ENCODE peak calls at places on chromosomes 11 and 22, in five cellular contexts. U, J, Q, I and N are unnamed samples.

GRCh38 chr11:65551572-65552398 is 6.4 kb downstream of the LTBP3 start:
- DNase-seq in U (peak; percentile 85), J (peak; percentile 22), Q (peak; percentile 58), I (no peak), N (no peak)

GRCh38 chr11:63518548-63518947 is 12.7 kb downstream of the LGALS12 start:
- DNase-seq in J (peak; percentile 66), I (no peak), U (no peak), Q (no peak), N (no peak)

GRCh38 chr22:49922484-49922883 is 4.0 kb downstream of the CRELD2 start:
- DNase-seq in U (no peak), J (no peak), Q (no peak), I (no peak), N (no peak)

GRCh38 chr11:125999234-125999880 is 53.5 kb downstream of the VSIG10L2 start:
- DNase-seq in Q (no peak), I (no peak), J (no peak), U (no peak), N (no peak)

GRCh38 chr11:25200925-25201324 is 704.1 kb downstream of the LUZP2 start:
- DNase-seq in I (no peak), Q (no peak), J (no peak), U (no peak), N (no peak)

GRCh38 chr11:76790251-76790650 is 7.1 kb downstream of the TSKU start:
- DNase-seq in I (no peak), U (peak; percentile 1), Q (no peak), J (no peak), N (no peak)

GRCh38 chr11:130571519-130571918 is 123.1 kb downstream of the ADAMTS15 start:
- DNase-seq in I (no peak), U (no peak), J (no peak), Q (no peak), N (no peak)

GRCh38 chr22:45969414-45969799 is 7.6 kb downstream of the WNT7B start:
- DNase-seq in U (peak; percentile 57), J (no peak), Q (no peak), I (no peak), N (peak; percentile 68)

GRCh38 chr11:83272627-83273026 is 13.5 kb downstream of the CCDC90B start:
- DNase-seq in U (no peak), J (peak; percentile 82), Q (no peak), I (no peak), N (no peak)

GRCh38 chr11:62919898-62920640 is 1.1 kb downstream of the CHRM1 start:
- DNase-seq in U (no peak), I (peak; percentile 46), Q (no peak), J (no peak), N (no peak)

GRCh38 chr11:109864834-109865557 is 228.2 kb upstream of the ZC3H12C start:
- DNase-seq in U (no peak), Q (no peak), I (no peak), J (peak; percentile 74), N (no peak)

GRCh38 chr11:64566042-64566914 is 24.7 kb upstream of the SLC22A12 start:
- DNase-seq in U (peak; percentile 90), I (peak; percentile 67), J (peak; percentile 65), Q (peak; percentile 93), N (no peak)

GRCh38 chr11:125517116-125517804 is 21.2 kb upstream of the FEZ1 start:
- DNase-seq in I (peak; percentile 47), Q (no peak), U (peak; percentile 61), J (peak; percentile 86), N (peak; percentile 76)

GRCh38 chr11:1131033-1131911 is 26.5 kb upstream of the MUC5AC start:
- DNase-seq in Q (no peak), U (peak; percentile 31), I (no peak), J (no peak), N (no peak)

GRCh38 chr11:114892381-114893197 is 214.3 kb downstream of the NXPE2 start:
- DNase-seq in U (peak; percentile 19), I (peak; percentile 73), J (no peak), Q (peak; percentile 5), N (peak; percentile 83)

GRCh38 chr11:119103793-119104192 is 2.1 kb upstream of the DPAGT1 start:
- DNase-seq in J (no peak), I (no peak), Q (no peak), U (no peak), N (no peak)

GRCh38 chr11:32435152-32435480 is 223 bp downstream of the WT1 start:
- DNase-seq in I (no peak), U (no peak), J (no peak), Q (peak; percentile 48), N (peak; percentile 62)

GRCh38 chr11:76835928-76836612 is 24.6 kb upstream of the ACER3 start:
- DNase-seq in U (no peak), J (peak; percentile 68), Q (no peak), I (no peak), N (no peak)

GRCh38 chr22:33811208-33811607 is 109.1 kb downstream of the LARGE1 start:
- DNase-seq in I (no peak), U (no peak), Q (no peak), J (no peak), N (no peak)

DNA sequence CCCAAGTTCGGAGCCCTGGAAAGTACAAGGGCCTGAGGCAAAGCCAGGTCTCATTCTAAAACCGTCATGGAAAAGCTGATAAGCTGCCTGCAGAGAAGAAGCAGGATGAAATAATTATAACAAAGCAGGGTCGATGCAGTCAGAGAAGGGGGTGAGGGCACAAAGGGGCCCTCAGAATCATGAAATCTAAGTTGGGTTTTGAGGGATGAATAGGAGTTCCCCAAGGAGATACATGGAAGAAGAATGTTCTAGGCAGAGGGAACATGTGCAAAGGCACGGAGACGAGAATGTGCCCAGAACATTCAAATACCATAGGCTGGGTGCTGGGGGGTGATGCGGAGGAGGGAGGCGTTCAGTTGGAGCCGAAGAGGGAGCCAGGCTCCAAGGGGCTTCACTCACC is 25.0 kb downstream of the IGLL1 start:
- DNase-seq in Q (no peak), J (no peak), I (no peak), U (no peak), N (no peak)
- TF ChIP-seq RAD21 in Q (no peak), J (no peak), I (no peak), U (no peak), N (no peak)

GRCh38 chr22:38925571-38926041 is 31.8 kb upstream of the APOBEC3A start:
- DNase-seq in I (no peak), J (peak; percentile 30), U (no peak), Q (no peak), N (no peak)

GRCh38 chr22:38921801-38922200 is 35.6 kb upstream of the APOBEC3A start:
- DNase-seq in Q (no peak), I (no peak), J (no peak), U (no peak), N (no peak)

GRCh38 chr22:38927033-38927789 is 30.2 kb upstream of the APOBEC3A start:
- DNase-seq in U (peak; percentile 79), J (peak; percentile 37), I (no peak), Q (peak; percentile 82), N (peak; percentile 57)

GRCh38 chr22:38923463-38924196 is 33.8 kb upstream of the APOBEC3A start:
- DNase-seq in Q (peak; percentile 86), I (peak; percentile 81), U (peak; percentile 71), J (peak; percentile 85), N (no peak)

DNA sequence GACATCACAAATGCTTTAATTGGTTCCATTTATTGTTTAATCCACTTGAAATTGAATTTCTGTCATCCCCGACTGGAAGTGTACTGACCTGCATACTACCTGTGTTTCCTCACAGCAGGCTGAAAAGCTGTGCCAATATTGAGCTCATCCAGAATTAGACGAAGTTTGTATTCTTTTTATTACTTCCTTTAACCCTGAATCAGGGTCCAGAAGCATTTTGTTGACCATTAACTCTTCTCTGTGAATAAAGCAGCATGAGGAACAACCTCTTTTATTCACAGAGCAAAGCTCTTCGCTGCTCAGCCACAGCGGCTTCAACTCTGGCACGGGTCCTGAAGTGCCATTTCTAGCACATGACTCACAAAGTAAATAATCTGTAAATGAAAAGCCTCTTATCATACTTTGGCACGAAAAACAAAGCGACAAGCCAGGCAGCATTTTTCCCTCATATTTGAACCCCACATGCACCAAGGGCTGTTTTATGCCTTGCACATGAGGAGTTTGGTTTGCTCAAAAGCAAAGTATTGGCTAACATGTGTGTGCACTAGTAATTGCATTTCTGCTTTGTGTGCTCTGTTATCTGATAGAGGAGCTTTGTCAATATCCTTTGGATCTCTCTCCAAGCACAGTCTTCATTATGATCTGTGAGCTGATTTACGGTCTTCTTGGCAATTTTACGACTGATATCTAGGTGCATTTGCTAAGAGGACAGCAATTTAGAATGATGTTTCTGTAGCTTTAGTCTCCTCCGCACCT is 33.0 kb upstream of the APOBEC3A start:
- DNase-seq in Q (peak; percentile 26), J (peak; percentile 90), I (no peak), U (no peak), N (no peak)
- TF ChIP-seq RAD21 in Q (no peak), J (no peak), I (no peak), U (no peak), N (no peak)

DNA sequence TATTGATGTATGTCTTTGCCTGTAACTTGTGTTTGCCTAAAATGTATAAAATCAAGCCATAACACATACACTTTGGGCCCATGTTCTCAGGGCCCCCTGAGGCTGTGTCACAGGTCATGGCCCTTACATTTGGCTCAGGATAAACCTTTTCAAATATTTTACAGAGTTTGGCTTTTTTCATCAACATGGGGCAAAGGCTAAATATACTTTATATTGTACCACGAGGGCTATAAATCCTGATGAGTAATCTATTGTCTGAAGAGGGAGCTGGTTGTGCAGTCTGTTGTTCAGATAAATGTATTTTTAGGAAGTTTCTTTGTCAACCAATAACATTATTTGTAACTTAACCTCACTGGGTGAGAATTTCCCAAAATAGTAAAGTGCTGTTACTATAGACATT is 404.6 kb upstream of the DDI1 start:
- DNase-seq in J (no peak), U (no peak), Q (no peak), I (no peak), N (no peak)
- TF ChIP-seq RAD21 in J (no peak), U (no peak), Q (no peak), I (no peak), N (no peak)

GRCh38 chr11:68090706-68091105 is 30.5 kb downstream of the CHKA start:
- DNase-seq in U (no peak), I (no peak), Q (no peak), J (peak; percentile 11), N (peak; percentile 24)
- TF ChIP-seq RAD21 in U (no peak), I (no peak), Q (no peak), J (no peak), N (no peak)

DNA sequence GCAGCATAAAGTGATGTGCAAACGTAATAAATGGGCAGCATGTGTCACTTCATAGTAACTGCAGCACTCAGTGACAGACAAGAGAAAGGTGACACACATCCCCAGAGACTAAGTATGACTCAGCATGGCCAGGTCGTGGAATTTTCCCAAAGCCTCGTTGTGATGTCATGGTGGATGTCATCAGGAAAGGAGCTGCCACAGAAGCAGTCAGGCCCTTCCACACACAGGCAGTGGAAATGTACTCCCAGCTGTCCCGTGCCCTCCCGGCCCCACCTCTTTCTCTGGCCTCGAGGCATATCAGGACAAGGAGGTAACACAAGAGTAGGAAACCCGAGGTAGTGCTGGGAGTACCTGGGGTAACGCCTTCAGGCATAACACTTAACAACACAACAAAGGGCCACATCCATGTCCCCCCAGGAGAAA is 8.1 kb downstream of the PC start:
- DNase-seq in J (peak; percentile 94), I (peak; percentile 79), Q (peak; percentile 93), U (no peak), N (no peak)
- TF ChIP-seq RAD21 in J (no peak), I (no peak), Q (peak; percentile 2), U (no peak), N (no peak)